ENCODE peak calls at places on chromosomes 12 and 14, in four cellular contexts. A is stimulated activated CD8-positive, alpha-beta memory T cell treated with anti-CD3 and anti-CD28 coated beads, Interleukin-4, amount 100 ng/mL, for 1 hour; R is NCI-H1436; J is caudate nucleus. B is an unnamed sample.

GRCh38 chr14:71539660-71540285 is 392.5 kb upstream of the RGS6 start:
- DNase-seq in A (no peak), R (no peak), J (peak), B (no peak)

GRCh38 chr12:20369164-20370000 is 1.0 kb downstream of the PDE3A start:
- DNase-seq in A (no peak), R (no peak), J (no peak), B (peak)

GRCh38 chr14:61102549-61103466 is 121.8 kb downstream of the SLC38A6 start:
- DNase-seq in A (no peak), R (no peak), J (no peak), B (no peak)

GRCh38 chr12:31316964-31317363 is 9.0 kb downstream of the SINHCAF start:
- DNase-seq in A (no peak), R (no peak), J (no peak), B (no peak)

GRCh38 chr12:2405039-2405438 is 352.3 kb downstream of the CACNA1C start:
- DNase-seq in A (no peak), R (no peak), J (no peak), B (no peak)

GRCh38 chr14:29235991-29236390 is 469.4 kb downstream of the FOXG1 start:
- DNase-seq in A (no peak), R (no peak), J (no peak), B (no peak)

GRCh38 chr12:123436017-123436964 is at the start of gene RILPL2:
- DNase-seq in A (peak), R (peak), J (peak), B (peak)

GRCh38 chr14:49286257-49286983 is 299.8 kb downstream of the RPS29 start:
- DNase-seq in A (no peak), R (no peak), J (no peak), B (no peak)

GRCh38 chr12:39611818-39612217 is 7.8 kb downstream of the ABCD2 start:
- DNase-seq in A (no peak), R (no peak), J (no peak), B (no peak)

GRCh38 chr14:74508292-74508731 is 14.7 kb downstream of the ISCA2 start:
- DNase-seq in A (no peak), R (no peak), J (no peak), B (no peak)

GRCh38 chr12:21476949-21477348 is 24.5 kb downstream of the RECQL start:
- DNase-seq in A (no peak), R (no peak), J (no peak), B (no peak)

GRCh38 chr12:57904848-57905811 is 36.2 kb upstream of the ATP23 start:
- DNase-seq in A (peak), R (peak), J (peak), B (peak)

GRCh38 chr14:96741151-96741977 is 55.8 kb upstream of the VRK1 start:
- DNase-seq in A (peak), R (peak), J (no peak), B (peak)

B was measured in occipital lobe.